ENCODE peak calls at places on chromosomes 16 and 17, in six cellular contexts. A, Z, E, H, C and S are unnamed samples.
A peak's percentile ranks its signal among the peaks of the same experiment; 100 is the strongest.

GRCh38 chr16:30773826-30774225 is 11.7 kb downstream of the RNF40 start:
- DNase-seq in Z (no peak), H (no peak), A (no peak), E (no peak), C (no peak), S (no peak)

GRCh38 chr17:37651846-37652245 is 8.6 kb upstream of the DDX52 start:
- DNase-seq in A (no peak), Z (no peak), E (no peak), H (no peak), C (no peak), S (no peak)

GRCh38 chr16:10738231-10739077 is 5.2 kb upstream of the NUBP1 start:
- DNase-seq in Z (peak; percentile 78), E (peak; percentile 89), C (no peak), H (peak; percentile 91), A (peak; percentile 36), S (no peak)

GRCh38 chr17:36515837-36516236 is 18.8 kb downstream of the MYO19 start:
- DNase-seq in C (no peak), Z (no peak), E (no peak), H (no peak), A (no peak), S (no peak)

GRCh38 chr17:76934561-76935320 is 66.5 kb downstream of the MGAT5B start:
- DNase-seq in H (peak; percentile 82), E (no peak), A (no peak), C (no peak), Z (no peak), S (no peak)

GRCh38 chr16:8675183-8676159 is 1.1 kb downstream of the ABAT start:
- DNase-seq in A (no peak), C (no peak), Z (no peak), H (no peak), E (no peak), S (no peak)

GRCh38 chr16:15714393-15715172 is 64.5 kb downstream of the NDE1 start:
- DNase-seq in Z (no peak), E (no peak), C (no peak), H (no peak), A (no peak), S (no peak)

GRCh38 chr17:57604771-57605733 is 140.0 kb downstream of the CCDC182 start:
- DNase-seq in A (no peak), H (no peak), Z (peak; percentile 55), C (no peak), E (peak; percentile 64), S (no peak)

GRCh38 chr16:65294154-65294553 is 172.3 kb upstream of the CDH11 start:
- DNase-seq in H (no peak), E (no peak), C (no peak), Z (no peak), A (no peak), S (no peak)

GRCh38 chr17:81926451-81927144 is 937 bp downstream of the MAFG start:
- DNase-seq in E (peak; percentile 94), C (no peak), Z (peak; percentile 79), H (peak; percentile 78), A (peak; percentile 77), S (no peak)
- H2BK5ac ChIP-seq in E (peak overlapping the region; percentile 94), C (peak overlapping the region; percentile 75), Z (peak overlapping the region; percentile 71), H (peak overlapping the region; percentile 89), A (no peak overlapping the region), S (peak overlapping the region; percentile 66)

DNA sequence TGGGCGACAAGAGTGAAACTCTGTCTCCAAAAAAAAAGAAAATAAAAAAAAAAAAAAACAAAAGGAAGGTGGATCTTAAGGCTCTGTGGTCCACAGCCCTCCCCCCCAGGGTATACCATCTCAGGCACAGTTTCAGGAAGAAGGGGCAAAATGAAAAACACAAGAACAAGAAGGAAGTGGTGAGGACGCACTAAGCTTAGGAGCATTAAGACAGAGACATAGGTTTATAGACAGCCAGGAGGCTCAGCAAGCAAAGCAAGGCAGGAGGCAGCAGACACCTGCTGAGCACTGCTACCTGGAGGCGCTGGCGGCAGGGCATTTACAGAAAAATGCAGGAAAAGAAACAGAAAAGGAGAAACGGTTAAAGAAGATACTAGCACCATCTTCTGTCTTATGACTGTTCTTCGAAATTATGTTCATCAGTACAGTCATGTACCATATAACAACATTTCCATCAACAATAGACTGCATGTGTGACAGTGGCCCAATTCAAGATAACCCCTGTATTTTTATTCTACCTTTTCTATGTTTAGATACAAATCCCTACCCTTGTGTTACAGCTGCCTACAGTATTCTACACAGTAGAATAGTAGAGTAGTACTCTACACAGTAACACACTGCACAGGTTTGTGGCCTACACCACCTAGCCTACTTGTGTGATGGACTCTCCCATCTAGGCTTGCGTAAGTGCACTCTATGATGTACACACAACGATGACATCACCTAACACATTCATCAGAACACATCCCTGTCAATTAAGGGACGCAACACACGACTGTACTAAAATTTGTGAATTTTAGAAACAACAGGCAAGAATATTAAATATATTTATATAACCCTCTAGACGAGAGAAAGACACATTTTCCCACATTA is 62.5 kb downstream of the XPO6 start:
- DNase-seq in Z (peak; percentile 22), C (no peak), H (peak; percentile 13), A (no peak), E (peak; percentile 16), S (no peak)
- H4K91ac ChIP-seq in Z (no peak overlapping the region), C (no peak overlapping the region), H (no peak overlapping the region), A (no peak overlapping the region), E (no peak overlapping the region), S (no peak overlapping the region)

GRCh38 chr17:21124096-21124495 is 2.7 kb upstream of the DHRS7B start:
- DNase-seq in H (no peak), Z (no peak), E (no peak), A (peak; percentile 48), C (no peak), S (no peak)

GRCh38 chr17:21113706-21114105 is 13.1 kb upstream of the DHRS7B start:
- DNase-seq in H (no peak), E (no peak), C (no peak), Z (no peak), A (no peak), S (no peak)

GRCh38 chr17:21119945-21120249 is 6.9 kb upstream of the DHRS7B start:
- DNase-seq in C (no peak), H (no peak), A (no peak), Z (no peak), E (no peak), S (no peak)

DNA sequence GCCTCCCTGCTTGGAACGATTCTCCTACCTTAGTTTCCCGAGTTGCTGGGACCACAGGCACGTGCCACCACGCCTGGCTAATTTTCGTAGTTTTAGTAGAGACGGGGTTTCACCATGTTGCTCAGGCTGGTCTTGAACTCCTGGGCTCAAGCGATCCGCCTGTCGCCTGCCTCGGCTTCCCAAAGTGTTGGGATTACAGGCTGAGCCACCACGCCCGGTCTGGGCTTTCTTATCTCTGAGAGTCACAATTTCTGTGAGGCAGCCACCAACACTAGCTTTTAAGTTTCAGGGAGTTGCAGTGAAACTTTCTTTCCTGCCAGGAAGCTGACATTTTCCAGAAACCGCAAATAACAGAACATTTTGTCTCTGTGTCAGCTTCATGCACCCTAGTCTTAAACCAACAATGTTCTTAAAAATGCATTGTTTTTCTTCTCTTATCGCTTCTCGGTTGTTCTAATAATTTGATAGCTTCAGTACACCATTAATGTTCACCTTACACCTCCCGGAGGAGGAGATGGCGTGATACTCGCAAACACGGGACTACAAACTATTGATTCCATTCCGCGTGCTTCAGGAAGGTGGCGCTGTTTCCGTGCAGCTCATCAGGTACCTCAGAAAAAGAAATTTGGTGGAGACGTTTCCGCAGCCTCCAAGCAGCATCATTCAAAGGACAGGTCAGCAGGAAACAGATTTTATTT is 7.4 kb upstream of the DHRS7B start:
- DNase-seq in A (peak; percentile 87), Z (peak; percentile 61), E (peak; percentile 63), C (no peak), H (peak; percentile 75), S (peak; percentile 59)
- H4K8ac ChIP-seq in A (no peak overlapping the region), Z (no peak overlapping the region), E (no peak overlapping the region), C (no peak overlapping the region), H (peak overlapping the region; percentile 37), S (no peak overlapping the region)

GRCh38 chr16:75648265-75649076 is 898 bp downstream of the TERF2IP start:
- DNase-seq in H (peak; percentile 86), C (no peak), A (peak; percentile 81), E (peak; percentile 86), Z (peak; percentile 65), S (peak; percentile 78)
- H2BK5ac ChIP-seq in H (peak overlapping the region; percentile 68), C (peak overlapping the region; percentile 91), A (no peak overlapping the region), E (peak overlapping the region; percentile 77), Z (peak overlapping the region; percentile 86), S (peak overlapping the region; percentile 97)

GRCh38 chr16:75059411-75059810 is 57.2 kb downstream of the LDHD start:
- DNase-seq in E (no peak), C (no peak), A (no peak), H (peak; percentile 69), Z (no peak), S (no peak)
- H4K91ac ChIP-seq in E (no peak overlapping the region), C (no peak overlapping the region), A (no peak overlapping the region), H (no peak overlapping the region), Z (no peak overlapping the region), S (no peak overlapping the region)

GRCh38 chr17:81393684-81394376 is 1.4 kb upstream of the BAHCC1 start:
- DNase-seq in C (peak; percentile 96), A (peak; percentile 100), H (peak; percentile 100), E (peak; percentile 100), Z (peak; percentile 99), S (peak; percentile 100)
- H4K8ac ChIP-seq in C (peak overlapping the region; percentile 12), A (no peak overlapping the region), H (peak overlapping the region; percentile 68), E (peak overlapping the region; percentile 64), Z (no peak overlapping the region), S (no peak overlapping the region)

DNA sequence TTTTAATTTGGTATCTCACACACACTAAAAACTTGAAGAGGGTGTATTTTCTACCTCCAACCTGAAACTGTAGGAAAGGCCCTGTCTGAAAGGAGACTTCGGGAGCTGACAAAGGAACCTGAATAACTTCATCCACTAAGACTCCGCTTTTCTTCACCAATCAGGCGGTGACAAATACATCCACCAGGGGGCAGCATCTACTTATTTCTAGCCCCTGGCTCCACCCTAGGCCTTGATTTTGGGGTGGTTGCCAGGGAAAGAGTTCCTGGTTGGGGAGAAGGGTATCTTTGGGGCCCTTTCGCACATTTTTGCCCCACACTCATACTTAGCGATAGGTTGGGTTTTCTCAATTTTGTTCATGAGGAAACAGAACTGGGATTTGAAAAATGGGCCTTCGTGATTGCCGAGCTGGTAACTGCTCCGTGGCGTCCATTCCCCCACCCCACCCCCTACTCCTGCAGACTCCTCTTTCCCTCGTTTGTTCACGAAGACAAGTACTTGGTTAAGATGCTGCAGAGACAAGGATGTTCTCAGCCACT is 4.8 kb upstream of the ARL4D start:
- DNase-seq in A (peak; percentile 91), E (peak; percentile 83), Z (peak; percentile 83), C (no peak), H (peak; percentile 95), S (peak; percentile 92)
- H2BK5ac ChIP-seq in A (no peak overlapping the region), E (no peak overlapping the region), Z (peak overlapping the region; percentile 51), C (no peak overlapping the region), H (no peak overlapping the region), S (no peak overlapping the region)

GRCh38 chr16:7218936-7219335 is 113.7 kb upstream of the RBFOX1 start:
- DNase-seq in Z (no peak), A (no peak), C (no peak), H (no peak), E (no peak), S (peak; percentile 30)

GRCh38 chr16:7216719-7217118 is 115.9 kb upstream of the RBFOX1 start:
- DNase-seq in E (no peak), C (no peak), H (no peak), A (no peak), Z (no peak), S (no peak)

GRCh38 chr16:7217797-7218196 is 114.8 kb upstream of the RBFOX1 start:
- DNase-seq in A (no peak), Z (no peak), C (no peak), E (no peak), H (no peak), S (no peak)

GRCh38 chr16:7221157-7221556 is 111.5 kb upstream of the RBFOX1 start:
- DNase-seq in E (no peak), A (no peak), Z (no peak), H (no peak), C (no peak), S (no peak)
- H4K91ac ChIP-seq in E (no peak overlapping the region), A (no peak overlapping the region), Z (no peak overlapping the region), H (no peak overlapping the region), C (no peak overlapping the region), S (no peak overlapping the region)